ENCODE peak calls at places on chromosomes 11 and 22, in seven cellular contexts. P is fibroblast of the aortic adventitia, L is GM12865, U is GM20000, S is ascending aorta, M is fibroblast of pulmonary artery, X is AG10803. F is an unnamed sample.

GRCh38 chr11:45580399-45580798 is 85.0 kb downstream of the CHST1 start:
- DNase-seq in P (peak; percentile 37), L (peak; percentile 10), U (no peak), S (no peak), M (peak; percentile 64), X (peak; percentile 13), F (no peak)

GRCh38 chr11:116309446-116309845 is 463.3 kb downstream of the BUD13 start:
- DNase-seq in P (no peak), L (no peak), U (no peak), S (no peak), M (no peak), X (no peak), F (no peak)

GRCh38 chr11:102111787-102112653 is 1.8 kb downstream of the YAP1 start:
- DNase-seq in P (peak; percentile 90), L (peak; percentile 11), U (no peak), S (peak; percentile 78), M (peak; percentile 88), X (peak; percentile 83), F (no peak)

GRCh38 chr11:95991101-95991500 is 67.2 kb upstream of the MTMR2 start:
- DNase-seq in P (no peak), L (no peak), U (no peak), S (no peak), M (no peak), X (peak; percentile 42), F (no peak)

GRCh38 chr11:46253258-46254134 is 24.0 kb upstream of the CREB3L1 start:
- DNase-seq in P (peak; percentile 26), L (no peak), U (no peak), S (no peak), M (no peak), X (no peak), F (no peak)

GRCh38 chr11:128506384-128506783 is 81.0 kb downstream of the ETS1 start:
- DNase-seq in P (no peak), L (no peak), U (no peak), S (no peak), M (no peak), X (no peak), F (no peak)

GRCh38 chr22:24049211-24049610 is 38.1 kb downstream of the CABIN1 start:
- DNase-seq in P (no peak), L (no peak), U (no peak), S (no peak), M (no peak), X (no peak), F (no peak)

GRCh38 chr11:1026641-1027482 is 9.7 kb downstream of the MUC6 start:
- DNase-seq in P (no peak), L (no peak), U (no peak), S (no peak), M (no peak), X (no peak), F (no peak)

GRCh38 chr11:74929431-74930363 is 19.2 kb downstream of the XRRA1 start:
- DNase-seq in P (peak; percentile 96), L (peak; percentile 93), U (peak; percentile 43), S (peak; percentile 82), M (peak; percentile 96), X (peak; percentile 93), F (peak; percentile 91)

DNA sequence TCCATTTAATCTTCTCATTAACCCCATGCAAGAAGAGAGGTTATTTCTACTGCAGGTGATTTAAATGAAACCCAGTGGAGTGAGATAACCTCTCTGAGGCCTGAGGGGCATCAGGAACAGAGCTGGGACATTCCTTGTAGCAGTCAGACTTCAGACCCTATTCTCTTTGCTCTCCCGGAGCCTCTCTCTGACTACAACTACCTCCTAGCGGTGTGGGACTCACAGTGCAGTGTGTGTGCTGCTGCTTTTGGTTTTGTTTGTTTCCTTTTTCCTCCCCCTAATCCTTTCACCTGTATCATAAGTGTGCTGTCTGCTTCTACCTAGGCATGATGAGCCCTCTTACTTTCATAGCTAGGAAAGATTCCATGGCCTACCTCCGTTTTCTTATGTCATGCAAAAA is 769.6 kb downstream of the NTM start:
- DNase-seq in P (no peak), L (peak; percentile 6), U (no peak), S (no peak), M (no peak), X (no peak), F (no peak)
- TF ChIP-seq CTCF in P (no peak), L (peak; percentile 27), U (no peak), S (no peak), M (peak; percentile 26), X (no peak), F (no peak)

GRCh38 chr11:120336641-120337132 is 474 bp downstream of the ARHGEF12 start:
- DNase-seq in P (no peak), L (no peak), U (no peak), S (no peak), M (peak; percentile 39), X (no peak), F (peak; percentile 53)

GRCh38 chr11:120335596-120335927 is 651 bp upstream of the ARHGEF12 start:
- DNase-seq in P (peak; percentile 69), L (no peak), U (peak; percentile 70), S (no peak), M (peak; percentile 35), X (no peak), F (no peak)

GRCh38 chr11:120334894-120335462 is 1.2 kb upstream of the ARHGEF12 start:
- DNase-seq in P (peak; percentile 96), L (peak; percentile 85), U (peak; percentile 79), S (peak; percentile 87), M (peak; percentile 94), X (peak; percentile 87), F (peak; percentile 79)

GRCh38 chr11:120337133-120337895 is 1.1 kb downstream of the ARHGEF12 start:
- DNase-seq in P (no peak), L (peak; percentile 42), U (no peak), S (peak; percentile 75), M (peak; percentile 42), X (peak; percentile 29), F (peak; percentile 21)

GRCh38 chr11:120335928-120336640 is at the start of gene ARHGEF12:
- DNase-seq in P (peak; percentile 97), L (peak; percentile 97), U (peak; percentile 96), S (peak; percentile 97), M (peak; percentile 98), X (peak; percentile 99), F (peak; percentile 94)
- TF ChIP-seq CTCF in P (peak; percentile 24), L (peak; percentile 38), U (peak; percentile 57), S (peak; percentile 35), M (no peak), X (peak; percentile 48), F (peak; percentile 83)

GRCh38 chr11:79720115-79720514 is 279.3 kb upstream of the TENM4 start:
- DNase-seq in P (no peak), L (no peak), U (no peak), S (no peak), M (no peak), X (no peak), F (no peak)
- TF ChIP-seq CTCF in P (no peak), L (no peak), U (no peak), S (no peak), M (no peak), X (no peak), F (no peak)

DNA sequence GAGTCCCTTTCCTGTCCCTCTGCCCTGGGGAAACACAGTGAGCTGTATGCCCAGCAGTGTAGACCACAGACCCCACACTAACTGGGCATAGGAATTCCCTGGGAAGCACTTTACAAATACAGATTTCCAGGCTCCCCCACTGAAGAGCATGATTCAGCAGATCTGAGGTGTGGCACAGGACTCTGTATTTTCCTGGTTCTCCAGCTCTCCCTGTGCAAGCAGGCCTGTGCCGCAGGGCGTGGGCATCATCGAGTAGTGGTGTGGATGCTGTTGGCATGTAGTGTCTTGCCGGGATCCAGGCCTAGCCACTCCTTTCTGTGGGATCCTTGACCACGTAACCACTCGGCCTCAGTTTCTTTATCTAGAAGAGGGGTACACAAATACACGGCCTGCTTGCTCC is 49.9 kb downstream of the GALNT18 start:
- DNase-seq in P (no peak), L (no peak), U (no peak), S (no peak), M (no peak), X (no peak), F (no peak)
- TF ChIP-seq CTCF in P (no peak), L (no peak), U (no peak), S (no peak), M (no peak), X (no peak), F (no peak)

DNA sequence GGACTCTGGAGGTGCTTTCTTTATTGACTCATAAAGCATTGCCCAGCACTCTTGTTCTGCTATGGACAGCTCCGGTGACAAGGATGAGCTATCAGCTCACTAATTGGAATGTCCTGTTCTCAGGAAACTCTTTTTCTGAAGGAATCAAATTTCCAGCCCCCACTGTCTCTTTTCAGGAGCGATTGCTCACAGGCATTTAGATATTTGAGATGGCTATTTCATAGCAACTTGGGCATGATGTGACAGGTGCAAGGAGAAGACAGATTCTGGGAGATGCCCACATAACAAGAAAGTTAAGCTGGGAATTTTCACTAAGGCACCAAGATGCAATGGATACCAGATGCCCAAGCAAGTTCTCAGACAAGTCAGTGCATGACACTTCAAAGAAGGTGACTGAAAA is 123.4 kb upstream of the CSNK2A3 start:
- DNase-seq in P (no peak), L (no peak), U (no peak), S (no peak), M (no peak), X (no peak), F (no peak)
- TF ChIP-seq CTCF in P (no peak), L (no peak), U (no peak), S (no peak), M (no peak), X (no peak), F (no peak)

GRCh38 chr11:64089915-64090810 is 54.4 kb downstream of the FLRT1 start:
- DNase-seq in P (no peak), L (no peak), U (no peak), S (no peak), M (no peak), X (no peak), F (no peak)

GRCh38 chr11:64092761-64093136 is 57.0 kb downstream of the FLRT1 start:
- DNase-seq in P (no peak), L (no peak), U (no peak), S (no peak), M (no peak), X (no peak), F (no peak)

GRCh38 chr11:64092119-64092760 is 56.5 kb downstream of the FLRT1 start:
- DNase-seq in P (no peak), L (no peak), U (no peak), S (no peak), M (no peak), X (no peak), F (no peak)

GRCh38 chr11:64089493-64089892 is 53.8 kb downstream of the FLRT1 start:
- DNase-seq in P (no peak), L (no peak), U (no peak), S (no peak), M (no peak), X (no peak), F (no peak)

GRCh38 chr11:64090811-64091516 is 55.2 kb downstream of the FLRT1 start:
- DNase-seq in P (peak; percentile 77), L (no peak), U (no peak), S (no peak), M (peak; percentile 69), X (peak; percentile 63), F (peak; percentile 7)
- TF ChIP-seq CTCF in P (peak; percentile 15), L (no peak), U (no peak), S (no peak), M (no peak), X (peak; percentile 13), F (peak; percentile 34)

GRCh38 chr22:30318773-30319419 is 7.8 kb downstream of the TBC1D10A start:
- DNase-seq in P (no peak), L (no peak), U (no peak), S (no peak), M (no peak), X (no peak), F (no peak)
- TF ChIP-seq CTCF in P (no peak), L (no peak), U (no peak), S (no peak), M (no peak), X (no peak), F (no peak)